ENCODE peak calls at places on chromosome 1, in six cellular contexts. P is ovary, L is AG04450, K is A549, V is A673, N is choroid plexus epithelial cell. S is an unnamed sample.

GRCh38 chr1:102776074-102776473 is 332.2 kb downstream of the COL11A1 start:
- DNase-seq in V (no peak), L (no peak), K (no peak), N (no peak), P (no peak), S (no peak)

GRCh38 chr1:3466366-3467075 is 12.1 kb downstream of the ARHGEF16 start:
- DNase-seq in K (no peak), V (no peak), P (no peak), L (no peak), N (no peak), S (no peak)

GRCh38 chr1:211947396-211948295 is 87.7 kb downstream of the INTS7 start:
- DNase-seq in P (no peak), V (no peak), N (no peak), L (no peak), K (no peak), S (no peak)

GRCh38 chr1:21647431-21648373 is 21.5 kb downstream of the RAP1GAP start:
- DNase-seq in P (no peak), N (peak), V (no peak), K (no peak), L (peak), S (peak)

GRCh38 chr1:43447891-43448708 is 5.6 kb downstream of the HYI start:
- DNase-seq in P (peak), V (no peak), N (no peak), L (no peak), K (no peak), S (no peak)

GRCh38 chr1:228118040-228118439 is 8.9 kb upstream of the MRPL55 start:
- DNase-seq in P (no peak), V (no peak), K (no peak), L (no peak), N (no peak), S (no peak)

GRCh38 chr1:207407655-207408256 is 46.4 kb upstream of the CR2 start:
- DNase-seq in P (no peak), K (no peak), N (peak), L (no peak), V (peak), S (peak)

GRCh38 chr1:95171270-95172245 is 54.4 kb downstream of the TLCD4 start:
- DNase-seq in L (no peak), K (no peak), N (no peak), V (no peak), P (no peak), S (no peak)

GRCh38 chr1:41319803-41320711 is 41.2 kb upstream of the FOXO6 start:
- DNase-seq in V (no peak), K (no peak), N (no peak), L (no peak), P (peak), S (no peak)

GRCh38 chr1:155940531-155940992 is 876 bp upstream of the RXFP4 start:
- DNase-seq in L (no peak), K (no peak), N (peak), V (peak), P (peak), S (peak)

GRCh38 chr1:155218854-155219591 is 10.5 kb downstream of the MTX1 start:
- DNase-seq in N (peak), L (no peak), P (no peak), V (peak), K (no peak), S (peak)

GRCh38 chr1:195569934-195570333 is 1038.3 kb downstream of the KCNT2 start:
- DNase-seq in N (peak), V (no peak), P (no peak), L (no peak), K (no peak), S (no peak)

GRCh38 chr1:63817152-63817667 is 43.4 kb downstream of the ROR1 start:
- DNase-seq in L (no peak), N (peak), P (no peak), K (no peak), V (peak), S (no peak)

GRCh38 chr1:37635309-37635902 is 714 bp upstream of the RSPO1 start:
- DNase-seq in P (no peak), V (no peak), L (no peak), K (no peak), N (no peak), S (no peak)

GRCh38 chr1:37633950-37634553 is 640 bp downstream of the RSPO1 start:
- DNase-seq in V (no peak), N (no peak), P (no peak), K (no peak), L (no peak), S (no peak)

GRCh38 chr1:37636435-37636834 is 1.7 kb upstream of the RSPO1 start:
- DNase-seq in K (no peak), P (no peak), V (no peak), L (no peak), N (no peak), S (no peak)

GRCh38 chr1:37633040-37633949 is 1.4 kb downstream of the RSPO1 start:
- DNase-seq in N (no peak), L (no peak), P (no peak), V (no peak), K (no peak), S (no peak)

GRCh38 chr1:37634554-37635308 is at the start of gene RSPO1:
- DNase-seq in L (no peak), P (peak), V (no peak), N (peak), K (peak), S (peak)
- TF ChIP-seq CTCF in L (no peak), P (no peak), V (no peak), N (no peak), K (no peak), S (no peak)

GRCh38 chr1:38041941-38042834 is 4.4 kb downstream of the POU3F1 start:
- DNase-seq in P (no peak), N (no peak), K (no peak), L (no peak), V (no peak), S (no peak)

GRCh38 chr1:38045431-38046332 is 911 bp downstream of the POU3F1 start:
- DNase-seq in N (peak), P (peak), L (no peak), K (no peak), V (peak), S (no peak)

GRCh38 chr1:38043036-38043747 is 3.4 kb downstream of the POU3F1 start:
- DNase-seq in L (no peak), V (no peak), K (no peak), N (no peak), P (no peak), S (no peak)

GRCh38 chr1:38046333-38046883 is at the start of gene POU3F1:
- DNase-seq in P (peak), V (no peak), N (no peak), L (no peak), K (no peak), S (no peak)

DNA sequence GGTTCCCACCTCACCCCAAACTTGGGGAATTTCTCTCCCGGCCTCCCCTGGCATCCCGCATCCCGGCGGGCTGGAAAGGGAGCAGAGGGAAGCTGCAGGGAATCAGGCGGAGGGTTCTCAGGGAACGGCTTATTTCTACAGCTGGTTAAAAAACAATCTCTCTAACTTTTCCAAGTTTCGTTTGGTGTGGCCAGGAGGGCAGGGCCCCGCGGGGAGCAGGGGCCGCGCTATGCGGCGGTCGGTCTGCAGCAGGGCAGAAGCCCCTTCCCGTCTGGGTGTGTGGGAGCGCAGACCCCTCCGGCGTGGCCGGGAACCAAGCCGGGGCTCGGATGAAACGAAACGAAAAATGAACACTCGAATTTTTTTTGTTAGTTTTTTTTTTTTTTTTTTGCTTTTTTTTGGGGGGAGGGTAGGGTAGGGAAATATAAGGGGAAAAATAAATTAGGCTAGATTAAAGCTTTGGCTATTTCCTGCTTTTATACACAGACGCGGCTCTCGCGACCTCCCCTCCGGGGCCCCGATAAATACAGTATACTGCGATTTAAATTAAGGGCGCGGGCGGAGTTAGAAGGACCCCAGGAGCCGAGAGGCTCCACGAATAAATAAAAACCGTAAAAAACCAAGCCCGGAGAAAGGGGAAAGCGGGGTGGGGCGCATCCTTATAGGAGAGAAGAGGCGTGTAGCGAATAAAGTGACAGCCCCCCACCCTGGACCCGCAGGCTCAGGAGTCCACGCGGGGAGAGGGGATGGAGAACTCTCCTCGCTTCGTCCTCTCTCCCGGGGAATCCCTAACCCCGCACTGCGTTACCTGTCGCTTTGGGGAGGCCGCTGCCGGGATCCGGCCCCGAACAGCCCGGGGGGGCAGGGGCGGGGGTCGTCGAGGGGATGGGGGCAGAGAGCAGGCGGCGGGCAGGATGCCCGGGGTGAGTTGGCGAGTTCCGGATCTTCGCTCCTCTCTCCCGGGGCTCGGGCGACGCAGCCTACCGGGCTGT is 2.1 kb downstream of the POU3F1 start:
- DNase-seq in K (no peak), N (no peak), V (peak), P (peak), L (no peak), S (no peak)
- H3K4me3 ChIP-seq in K (peak), N (peak), V (peak), P (no peak), L (peak), S (no peak)

GRCh38 chr1:77978969-77979838 is at the start of gene FUBP1:
- DNase-seq in P (peak), N (peak), K (peak), L (peak), V (peak), S (peak)
- TF ChIP-seq CTCF in P (peak), N (peak), K (peak), L (peak), V (peak), S (peak)

GRCh38 chr1:76292418-76293184 is 218.1 kb downstream of the ST6GALNAC3 start:
- DNase-seq in N (no peak), L (no peak), K (no peak), V (no peak), P (no peak), S (no peak)
- H3K4me3 ChIP-seq in N (no peak), L (no peak), K (no peak), V (no peak), P (no peak), S (no peak)

GRCh38 chr1:27135920-27136551 is 18.9 kb downstream of the SLC9A1 start:
- DNase-seq in L (no peak), K (no peak), N (no peak), P (no peak), V (no peak), S (no peak)
- TF ChIP-seq CTCF in L (peak), K (no peak), N (peak), P (no peak), V (peak), S (no peak)

DNA sequence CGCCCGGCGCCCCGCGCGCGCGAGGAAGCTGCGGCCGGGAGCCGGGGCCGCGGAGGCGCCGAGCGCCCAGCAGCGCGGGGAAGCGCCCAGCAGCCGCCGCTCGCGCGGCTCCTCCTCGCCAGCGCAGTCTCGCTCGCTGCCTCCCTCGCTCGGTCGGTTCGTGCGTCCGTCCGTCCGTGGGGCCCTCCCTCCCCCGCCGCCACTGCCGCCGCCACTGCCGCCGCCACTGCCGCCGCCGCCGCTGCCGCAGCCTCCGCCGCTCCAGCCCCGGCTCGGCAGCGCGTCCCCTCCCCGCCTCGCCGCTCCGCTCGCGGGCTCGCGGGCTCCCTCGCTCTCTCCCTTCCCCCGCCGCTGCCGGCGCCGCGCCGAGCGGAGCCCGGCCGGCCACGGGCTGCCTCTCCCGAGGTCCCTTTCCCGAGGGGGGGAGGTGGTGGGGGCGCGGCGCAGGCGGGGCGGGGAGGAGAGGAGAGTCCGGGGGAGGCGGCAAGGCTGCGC is at the start of gene KCND3:
- DNase-seq in L (no peak), N (peak), K (no peak), V (peak), P (peak), S (peak)
- H3K4me3 ChIP-seq in L (peak), N (peak), K (peak), V (peak), P (peak), S (no peak)

DNA sequence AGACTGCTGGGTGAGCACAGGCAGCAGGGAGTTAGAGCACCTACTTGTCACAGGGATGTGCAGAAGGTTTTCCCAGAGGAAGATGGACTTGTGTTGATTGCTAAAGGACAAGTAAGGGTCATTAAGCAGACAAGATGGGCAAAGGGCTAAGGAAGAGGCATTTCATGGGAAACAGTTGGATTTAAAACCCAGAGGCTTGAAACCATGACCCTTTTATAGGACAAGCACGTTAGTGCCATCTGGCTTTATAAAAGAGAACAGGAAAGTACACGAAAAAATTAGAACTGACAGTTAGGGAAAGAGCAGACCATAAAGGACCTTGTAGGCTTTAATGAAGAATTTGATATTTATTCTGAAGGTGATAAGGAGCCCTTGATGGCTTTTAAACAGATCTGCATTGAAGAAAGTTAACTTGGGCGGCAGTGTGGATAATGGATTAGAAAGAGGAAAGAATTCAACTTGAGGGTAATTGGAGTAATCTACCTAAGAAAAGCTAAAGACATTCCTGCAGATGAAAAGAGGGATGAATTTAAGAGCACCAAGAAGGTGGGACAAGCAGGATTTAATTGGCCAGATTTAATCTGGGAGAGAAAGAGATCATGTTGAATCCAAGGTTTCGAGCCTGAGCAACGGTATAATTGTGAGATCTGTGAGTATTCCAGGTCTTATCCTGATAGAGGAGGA is 68.6 kb downstream of the ZC3H11B start:
- DNase-seq in N (no peak), P (no peak), K (no peak), V (no peak), L (no peak), S (no peak)
- TF ChIP-seq CTCF in N (peak), P (no peak), K (peak), V (no peak), L (peak), S (peak)

DNA sequence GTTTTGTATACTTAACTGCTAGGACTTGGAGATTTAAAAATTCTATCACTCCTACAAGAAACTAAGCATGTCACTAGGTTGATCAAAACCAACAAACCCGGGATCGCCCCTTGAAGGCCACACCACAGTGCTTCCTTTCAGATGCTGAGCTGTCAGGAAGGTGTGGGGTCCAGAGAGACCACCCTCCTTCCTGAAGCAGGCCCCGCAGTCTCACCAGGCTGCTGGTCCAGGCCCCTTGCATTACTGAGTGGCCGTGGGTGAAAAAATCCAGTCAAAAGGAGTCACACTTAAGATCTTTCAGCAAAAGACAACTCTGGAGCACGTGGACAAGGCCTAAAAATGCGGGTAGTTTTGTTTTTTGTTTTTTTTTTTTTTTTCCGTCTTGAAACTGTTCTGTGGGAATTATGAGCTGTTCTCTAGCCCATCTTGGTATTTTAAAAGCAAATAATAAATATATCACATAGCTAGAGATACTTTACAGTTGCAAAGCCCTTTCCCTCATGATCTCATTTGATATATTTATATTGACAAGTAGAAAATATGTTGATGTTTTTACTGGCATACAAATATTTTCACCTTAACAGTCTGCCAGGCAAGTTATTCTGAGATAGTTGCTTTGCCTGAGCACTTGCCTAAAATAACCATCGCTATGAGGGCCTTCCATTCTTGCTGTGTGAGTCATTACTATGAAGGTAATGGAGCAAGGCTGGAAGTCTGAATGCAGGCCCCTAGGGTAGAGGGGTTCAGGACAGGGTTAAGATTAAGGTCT is 73.1 kb upstream of the EDEM3 start:
- DNase-seq in L (peak), K (no peak), V (no peak), N (peak), P (no peak), S (peak)
- H3K4me3 ChIP-seq in L (no peak), K (no peak), V (no peak), N (no peak), P (no peak), S (no peak)